ENCODE peak calls at places on chromosomes 11 and 22, in nine cellular contexts. One of them, this sample, is unnamed.

GRCh38 chr11:6437993-6438392 is 2.8 kb downstream of the HPX start:
- DNase-seq in hypothalamus: no peak
- DNase-seq in T-cell: no peak
- DNase-seq in stimulated activated naive CD8-positive, alpha-beta T cell treated with anti-CD3 and anti-CD28 coated beads, Interleukin-15, Interleukin-2, amounts not matched to agents 100 U/mL and 50 U/mL, for 24 hours: no peak
- DNase-seq in NCI-H1436: no peak
- DNase-seq in ovary: no peak
- DNase-seq in NCI-H1092: no peak
- DNase-seq in activated CD4-positive, alpha-beta T cell treated with anti-CD3 and anti-CD28 coated beads, Interleukin-2, amount 50 U/mL, for 4 hours: no peak
- DNase-seq in spleen: no peak
- DNase-seq in this sample: no peak

GRCh38 chr11:128745296-128746183 is 51.7 kb downstream of the FLI1 start:
- DNase-seq in hypothalamus: no peak
- DNase-seq in T-cell: no peak
- DNase-seq in stimulated activated naive CD8-positive, alpha-beta T cell treated with anti-CD3 and anti-CD28 coated beads, Interleukin-15, Interleukin-2, amounts not matched to agents 100 U/mL and 50 U/mL, for 24 hours: no peak
- DNase-seq in NCI-H1436: no peak
- DNase-seq in ovary: no peak
- DNase-seq in NCI-H1092: no peak
- DNase-seq in activated CD4-positive, alpha-beta T cell treated with anti-CD3 and anti-CD28 coated beads, Interleukin-2, amount 50 U/mL, for 4 hours: no peak
- DNase-seq in spleen: no peak
- DNase-seq in this sample: no peak

GRCh38 chr22:46547179-46547882 is 9.9 kb upstream of the CELSR1 start:
- DNase-seq in hypothalamus: no peak
- DNase-seq in T-cell: no peak
- DNase-seq in stimulated activated naive CD8-positive, alpha-beta T cell treated with anti-CD3 and anti-CD28 coated beads, Interleukin-15, Interleukin-2, amounts not matched to agents 100 U/mL and 50 U/mL, for 24 hours: no peak
- DNase-seq in NCI-H1436: no peak
- DNase-seq in ovary: no peak
- DNase-seq in NCI-H1092: no peak
- DNase-seq in activated CD4-positive, alpha-beta T cell treated with anti-CD3 and anti-CD28 coated beads, Interleukin-2, amount 50 U/mL, for 4 hours: no peak
- DNase-seq in spleen: peak; percentile 59
- DNase-seq in this sample: no peak

GRCh38 chr11:123525511-123525918 is 95.4 kb downstream of the GRAMD1B start:
- DNase-seq in hypothalamus: no peak
- DNase-seq in T-cell: no peak
- DNase-seq in stimulated activated naive CD8-positive, alpha-beta T cell treated with anti-CD3 and anti-CD28 coated beads, Interleukin-15, Interleukin-2, amounts not matched to agents 100 U/mL and 50 U/mL, for 24 hours: no peak
- DNase-seq in NCI-H1436: no peak
- DNase-seq in ovary: no peak
- DNase-seq in NCI-H1092: no peak
- DNase-seq in activated CD4-positive, alpha-beta T cell treated with anti-CD3 and anti-CD28 coated beads, Interleukin-2, amount 50 U/mL, for 4 hours: no peak
- DNase-seq in spleen: no peak
- DNase-seq in this sample: no peak

GRCh38 chr11:102254047-102254446 is 63.2 kb upstream of the BIRC3 start:
- DNase-seq in hypothalamus: no peak
- DNase-seq in T-cell: no peak
- DNase-seq in stimulated activated naive CD8-positive, alpha-beta T cell treated with anti-CD3 and anti-CD28 coated beads, Interleukin-15, Interleukin-2, amounts not matched to agents 100 U/mL and 50 U/mL, for 24 hours: no peak
- DNase-seq in NCI-H1436: no peak
- DNase-seq in ovary: no peak
- DNase-seq in NCI-H1092: no peak
- DNase-seq in activated CD4-positive, alpha-beta T cell treated with anti-CD3 and anti-CD28 coated beads, Interleukin-2, amount 50 U/mL, for 4 hours: no peak
- DNase-seq in spleen: no peak
- DNase-seq in this sample: peak; percentile 20

GRCh38 chr11:79412761-79413160 is 28.1 kb downstream of the TENM4 start:
- DNase-seq in hypothalamus: no peak
- DNase-seq in T-cell: no peak
- DNase-seq in stimulated activated naive CD8-positive, alpha-beta T cell treated with anti-CD3 and anti-CD28 coated beads, Interleukin-15, Interleukin-2, amounts not matched to agents 100 U/mL and 50 U/mL, for 24 hours: no peak
- DNase-seq in NCI-H1436: no peak
- DNase-seq in ovary: no peak
- DNase-seq in NCI-H1092: peak; percentile 3
- DNase-seq in activated CD4-positive, alpha-beta T cell treated with anti-CD3 and anti-CD28 coated beads, Interleukin-2, amount 50 U/mL, for 4 hours: no peak
- DNase-seq in spleen: no peak
- DNase-seq in this sample: no peak

GRCh38 chr11:96237759-96238158 is 105.2 kb downstream of the MAML2 start:
- DNase-seq in hypothalamus: no peak
- DNase-seq in T-cell: no peak
- DNase-seq in stimulated activated naive CD8-positive, alpha-beta T cell treated with anti-CD3 and anti-CD28 coated beads, Interleukin-15, Interleukin-2, amounts not matched to agents 100 U/mL and 50 U/mL, for 24 hours: no peak
- DNase-seq in NCI-H1436: peak; percentile 77
- DNase-seq in ovary: no peak
- DNase-seq in NCI-H1092: no peak
- DNase-seq in activated CD4-positive, alpha-beta T cell treated with anti-CD3 and anti-CD28 coated beads, Interleukin-2, amount 50 U/mL, for 4 hours: no peak
- DNase-seq in spleen: no peak
- DNase-seq in this sample: no peak

GRCh38 chr22:36136475-36136874 is 24.1 kb downstream of the APOL3 start:
- DNase-seq in hypothalamus: no peak
- DNase-seq in T-cell: no peak
- DNase-seq in stimulated activated naive CD8-positive, alpha-beta T cell treated with anti-CD3 and anti-CD28 coated beads, Interleukin-15, Interleukin-2, amounts not matched to agents 100 U/mL and 50 U/mL, for 24 hours: no peak
- DNase-seq in NCI-H1436: no peak
- DNase-seq in ovary: no peak
- DNase-seq in NCI-H1092: no peak
- DNase-seq in activated CD4-positive, alpha-beta T cell treated with anti-CD3 and anti-CD28 coated beads, Interleukin-2, amount 50 U/mL, for 4 hours: no peak
- DNase-seq in spleen: no peak
- DNase-seq in this sample: no peak

GRCh38 chr22:26648011-26648497 is 9.3 kb upstream of the MIAT start:
- DNase-seq in hypothalamus: no peak
- DNase-seq in T-cell: peak; percentile 59
- DNase-seq in stimulated activated naive CD8-positive, alpha-beta T cell treated with anti-CD3 and anti-CD28 coated beads, Interleukin-15, Interleukin-2, amounts not matched to agents 100 U/mL and 50 U/mL, for 24 hours: peak; percentile 54
- DNase-seq in NCI-H1436: peak; percentile 84
- DNase-seq in ovary: no peak
- DNase-seq in NCI-H1092: peak; percentile 97
- DNase-seq in activated CD4-positive, alpha-beta T cell treated with anti-CD3 and anti-CD28 coated beads, Interleukin-2, amount 50 U/mL, for 4 hours: no peak
- DNase-seq in spleen: peak; percentile 84
- DNase-seq in this sample: no peak

GRCh38 chr11:58968251-58968711 is 29.0 kb downstream of the GLYATL1 start:
- DNase-seq in hypothalamus: no peak
- DNase-seq in T-cell: no peak
- DNase-seq in stimulated activated naive CD8-positive, alpha-beta T cell treated with anti-CD3 and anti-CD28 coated beads, Interleukin-15, Interleukin-2, amounts not matched to agents 100 U/mL and 50 U/mL, for 24 hours: no peak
- DNase-seq in NCI-H1436: peak; percentile 8
- DNase-seq in ovary: no peak
- DNase-seq in NCI-H1092: no peak
- DNase-seq in activated CD4-positive, alpha-beta T cell treated with anti-CD3 and anti-CD28 coated beads, Interleukin-2, amount 50 U/mL, for 4 hours: no peak
- DNase-seq in spleen: no peak
- DNase-seq in this sample: no peak

GRCh38 chr22:50535113-50535512 is 5.3 kb upstream of the TYMP start:
- DNase-seq in hypothalamus: no peak
- DNase-seq in T-cell: no peak
- DNase-seq in stimulated activated naive CD8-positive, alpha-beta T cell treated with anti-CD3 and anti-CD28 coated beads, Interleukin-15, Interleukin-2, amounts not matched to agents 100 U/mL and 50 U/mL, for 24 hours: no peak
- DNase-seq in NCI-H1436: no peak
- DNase-seq in ovary: no peak
- DNase-seq in NCI-H1092: no peak
- DNase-seq in activated CD4-positive, alpha-beta T cell treated with anti-CD3 and anti-CD28 coated beads, Interleukin-2, amount 50 U/mL, for 4 hours: no peak
- DNase-seq in spleen: no peak
- DNase-seq in this sample: no peak

GRCh38 chr11:87675993-87676392 is 499.2 kb downstream of the RAB38 start:
- DNase-seq in hypothalamus: no peak
- DNase-seq in T-cell: no peak
- DNase-seq in stimulated activated naive CD8-positive, alpha-beta T cell treated with anti-CD3 and anti-CD28 coated beads, Interleukin-15, Interleukin-2, amounts not matched to agents 100 U/mL and 50 U/mL, for 24 hours: no peak
- DNase-seq in NCI-H1436: no peak
- DNase-seq in ovary: no peak
- DNase-seq in NCI-H1092: no peak
- DNase-seq in activated CD4-positive, alpha-beta T cell treated with anti-CD3 and anti-CD28 coated beads, Interleukin-2, amount 50 U/mL, for 4 hours: no peak
- DNase-seq in spleen: no peak
- DNase-seq in this sample: no peak

GRCh38 chr11:2775083-2775625 is 75.4 kb upstream of the KCNQ1OT1 start:
- DNase-seq in hypothalamus: no peak
- DNase-seq in T-cell: no peak
- DNase-seq in stimulated activated naive CD8-positive, alpha-beta T cell treated with anti-CD3 and anti-CD28 coated beads, Interleukin-15, Interleukin-2, amounts not matched to agents 100 U/mL and 50 U/mL, for 24 hours: no peak
- DNase-seq in NCI-H1436: no peak
- DNase-seq in ovary: peak; percentile 26
- DNase-seq in NCI-H1092: no peak
- DNase-seq in activated CD4-positive, alpha-beta T cell treated with anti-CD3 and anti-CD28 coated beads, Interleukin-2, amount 50 U/mL, for 4 hours: no peak
- DNase-seq in spleen: peak; percentile 53
- DNase-seq in this sample: no peak

GRCh38 chr11:118917488-118918127 is 8.1 kb downstream of the BCL9L start:
- DNase-seq in hypothalamus: no peak
- DNase-seq in T-cell: peak; percentile 53
- DNase-seq in stimulated activated naive CD8-positive, alpha-beta T cell treated with anti-CD3 and anti-CD28 coated beads, Interleukin-15, Interleukin-2, amounts not matched to agents 100 U/mL and 50 U/mL, for 24 hours: peak; percentile 68
- DNase-seq in NCI-H1436: peak; percentile 22
- DNase-seq in ovary: peak; percentile 70
- DNase-seq in NCI-H1092: no peak
- DNase-seq in activated CD4-positive, alpha-beta T cell treated with anti-CD3 and anti-CD28 coated beads, Interleukin-2, amount 50 U/mL, for 4 hours: no peak
- DNase-seq in spleen: peak; percentile 85
- DNase-seq in this sample: no peak

GRCh38 chr11:57741132-57742086 is at the start of gene SELENOH:
- DNase-seq in hypothalamus: peak; percentile 87
- DNase-seq in T-cell: peak; percentile 91
- DNase-seq in stimulated activated naive CD8-positive, alpha-beta T cell treated with anti-CD3 and anti-CD28 coated beads, Interleukin-15, Interleukin-2, amounts not matched to agents 100 U/mL and 50 U/mL, for 24 hours: peak; percentile 95
- DNase-seq in NCI-H1436: peak; percentile 96
- DNase-seq in ovary: peak; percentile 96
- DNase-seq in NCI-H1092: peak; percentile 98
- DNase-seq in activated CD4-positive, alpha-beta T cell treated with anti-CD3 and anti-CD28 coated beads, Interleukin-2, amount 50 U/mL, for 4 hours: peak; percentile 92
- DNase-seq in spleen: peak; percentile 98
- DNase-seq in this sample: peak; percentile 97

GRCh38 chr22:43427296-43428004 is 15.6 kb downstream of the MPPED1 start:
- DNase-seq in hypothalamus: no peak
- DNase-seq in T-cell: no peak
- DNase-seq in stimulated activated naive CD8-positive, alpha-beta T cell treated with anti-CD3 and anti-CD28 coated beads, Interleukin-15, Interleukin-2, amounts not matched to agents 100 U/mL and 50 U/mL, for 24 hours: no peak
- DNase-seq in NCI-H1436: no peak
- DNase-seq in ovary: no peak
- DNase-seq in NCI-H1092: no peak
- DNase-seq in activated CD4-positive, alpha-beta T cell treated with anti-CD3 and anti-CD28 coated beads, Interleukin-2, amount 50 U/mL, for 4 hours: no peak
- DNase-seq in spleen: no peak
- DNase-seq in this sample: no peak

GRCh38 chr22:31944700-31945477 is 554 bp downstream of the YWHAH start:
- DNase-seq in hypothalamus: no peak
- DNase-seq in T-cell: no peak
- DNase-seq in stimulated activated naive CD8-positive, alpha-beta T cell treated with anti-CD3 and anti-CD28 coated beads, Interleukin-15, Interleukin-2, amounts not matched to agents 100 U/mL and 50 U/mL, for 24 hours: peak; percentile 48
- DNase-seq in NCI-H1436: no peak
- DNase-seq in ovary: peak; percentile 79
- DNase-seq in NCI-H1092: no peak
- DNase-seq in activated CD4-positive, alpha-beta T cell treated with anti-CD3 and anti-CD28 coated beads, Interleukin-2, amount 50 U/mL, for 4 hours: peak; percentile 28
- DNase-seq in spleen: peak; percentile 81
- DNase-seq in this sample: peak; percentile 35

GRCh38 chr11:65496304-65497140 is 2.3 kb upstream of the MALAT1 start:
- DNase-seq in hypothalamus: no peak
- DNase-seq in T-cell: no peak
- DNase-seq in stimulated activated naive CD8-positive, alpha-beta T cell treated with anti-CD3 and anti-CD28 coated beads, Interleukin-15, Interleukin-2, amounts not matched to agents 100 U/mL and 50 U/mL, for 24 hours: peak; percentile 37
- DNase-seq in NCI-H1436: no peak
- DNase-seq in ovary: peak; percentile 50
- DNase-seq in NCI-H1092: peak; percentile 64
- DNase-seq in activated CD4-positive, alpha-beta T cell treated with anti-CD3 and anti-CD28 coated beads, Interleukin-2, amount 50 U/mL, for 4 hours: no peak
- DNase-seq in spleen: no peak
- DNase-seq in this sample: peak; percentile 26

GRCh38 chr11:115778928-115779650 is 274.9 kb upstream of the CADM1 start:
- DNase-seq in hypothalamus: no peak
- DNase-seq in T-cell: no peak
- DNase-seq in stimulated activated naive CD8-positive, alpha-beta T cell treated with anti-CD3 and anti-CD28 coated beads, Interleukin-15, Interleukin-2, amounts not matched to agents 100 U/mL and 50 U/mL, for 24 hours: no peak
- DNase-seq in NCI-H1436: no peak
- DNase-seq in ovary: no peak
- DNase-seq in NCI-H1092: no peak
- DNase-seq in activated CD4-positive, alpha-beta T cell treated with anti-CD3 and anti-CD28 coated beads, Interleukin-2, amount 50 U/mL, for 4 hours: no peak
- DNase-seq in spleen: no peak
- DNase-seq in this sample: no peak

GRCh38 chr11:68041617-68042218 is 2.9 kb downstream of the TCIRG1 start:
- DNase-seq in hypothalamus: no peak
- DNase-seq in T-cell: no peak
- DNase-seq in stimulated activated naive CD8-positive, alpha-beta T cell treated with anti-CD3 and anti-CD28 coated beads, Interleukin-15, Interleukin-2, amounts not matched to agents 100 U/mL and 50 U/mL, for 24 hours: no peak
- DNase-seq in NCI-H1436: no peak
- DNase-seq in ovary: no peak
- DNase-seq in NCI-H1092: no peak
- DNase-seq in activated CD4-positive, alpha-beta T cell treated with anti-CD3 and anti-CD28 coated beads, Interleukin-2, amount 50 U/mL, for 4 hours: no peak
- DNase-seq in spleen: no peak
- DNase-seq in this sample: no peak

GRCh38 chr22:50090141-50090714 is 422 bp downstream of the MOV10L1 start:
- DNase-seq in hypothalamus: no peak
- DNase-seq in T-cell: no peak
- DNase-seq in stimulated activated naive CD8-positive, alpha-beta T cell treated with anti-CD3 and anti-CD28 coated beads, Interleukin-15, Interleukin-2, amounts not matched to agents 100 U/mL and 50 U/mL, for 24 hours: no peak
- DNase-seq in NCI-H1436: no peak
- DNase-seq in ovary: no peak
- DNase-seq in NCI-H1092: no peak
- DNase-seq in activated CD4-positive, alpha-beta T cell treated with anti-CD3 and anti-CD28 coated beads, Interleukin-2, amount 50 U/mL, for 4 hours: no peak
- DNase-seq in spleen: peak; percentile 70
- DNase-seq in this sample: no peak

GRCh38 chr22:29431986-29432385 is 6.4 kb upstream of the RFPL1 start:
- DNase-seq in hypothalamus: no peak
- DNase-seq in T-cell: no peak
- DNase-seq in stimulated activated naive CD8-positive, alpha-beta T cell treated with anti-CD3 and anti-CD28 coated beads, Interleukin-15, Interleukin-2, amounts not matched to agents 100 U/mL and 50 U/mL, for 24 hours: no peak
- DNase-seq in NCI-H1436: no peak
- DNase-seq in ovary: no peak
- DNase-seq in NCI-H1092: no peak
- DNase-seq in activated CD4-positive, alpha-beta T cell treated with anti-CD3 and anti-CD28 coated beads, Interleukin-2, amount 50 U/mL, for 4 hours: no peak
- DNase-seq in spleen: no peak
- DNase-seq in this sample: no peak

GRCh38 chr11:75576445-75577049 is 14.5 kb downstream of the SERPINH1 start:
- DNase-seq in hypothalamus: no peak
- DNase-seq in T-cell: no peak
- DNase-seq in stimulated activated naive CD8-positive, alpha-beta T cell treated with anti-CD3 and anti-CD28 coated beads, Interleukin-15, Interleukin-2, amounts not matched to agents 100 U/mL and 50 U/mL, for 24 hours: peak; percentile 30
- DNase-seq in NCI-H1436: no peak
- DNase-seq in ovary: peak; percentile 72
- DNase-seq in NCI-H1092: no peak
- DNase-seq in activated CD4-positive, alpha-beta T cell treated with anti-CD3 and anti-CD28 coated beads, Interleukin-2, amount 50 U/mL, for 4 hours: no peak
- DNase-seq in spleen: peak; percentile 90
- DNase-seq in this sample: no peak

GRCh38 chr11:67117667-67118058 is 1.4 kb upstream of the KDM2A start:
- DNase-seq in hypothalamus: no peak
- DNase-seq in T-cell: peak; percentile 30
- DNase-seq in stimulated activated naive CD8-positive, alpha-beta T cell treated with anti-CD3 and anti-CD28 coated beads, Interleukin-15, Interleukin-2, amounts not matched to agents 100 U/mL and 50 U/mL, for 24 hours: peak; percentile 63
- DNase-seq in NCI-H1436: no peak
- DNase-seq in ovary: peak; percentile 76
- DNase-seq in NCI-H1092: peak; percentile 24
- DNase-seq in activated CD4-positive, alpha-beta T cell treated with anti-CD3 and anti-CD28 coated beads, Interleukin-2, amount 50 U/mL, for 4 hours: no peak
- DNase-seq in spleen: peak; percentile 90
- DNase-seq in this sample: no peak

GRCh38 chr22:38554281-38554680 is 15.7 kb downstream of the DMC1 start:
- DNase-seq in hypothalamus: no peak
- DNase-seq in T-cell: no peak
- DNase-seq in stimulated activated naive CD8-positive, alpha-beta T cell treated with anti-CD3 and anti-CD28 coated beads, Interleukin-15, Interleukin-2, amounts not matched to agents 100 U/mL and 50 U/mL, for 24 hours: no peak
- DNase-seq in NCI-H1436: no peak
- DNase-seq in ovary: no peak
- DNase-seq in NCI-H1092: no peak
- DNase-seq in activated CD4-positive, alpha-beta T cell treated with anti-CD3 and anti-CD28 coated beads, Interleukin-2, amount 50 U/mL, for 4 hours: no peak
- DNase-seq in spleen: no peak
- DNase-seq in this sample: no peak

GRCh38 chr11:61472868-61473267 is 35.7 kb upstream of the LRRC10B start:
- DNase-seq in hypothalamus: no peak
- DNase-seq in T-cell: no peak
- DNase-seq in stimulated activated naive CD8-positive, alpha-beta T cell treated with anti-CD3 and anti-CD28 coated beads, Interleukin-15, Interleukin-2, amounts not matched to agents 100 U/mL and 50 U/mL, for 24 hours: no peak
- DNase-seq in NCI-H1436: no peak
- DNase-seq in ovary: no peak
- DNase-seq in NCI-H1092: no peak
- DNase-seq in activated CD4-positive, alpha-beta T cell treated with anti-CD3 and anti-CD28 coated beads, Interleukin-2, amount 50 U/mL, for 4 hours: no peak
- DNase-seq in spleen: no peak
- DNase-seq in this sample: no peak

GRCh38 chr11:65066805-65067291 is 8.5 kb upstream of the NAALADL1 start:
- DNase-seq in hypothalamus: no peak
- DNase-seq in T-cell: no peak
- DNase-seq in stimulated activated naive CD8-positive, alpha-beta T cell treated with anti-CD3 and anti-CD28 coated beads, Interleukin-15, Interleukin-2, amounts not matched to agents 100 U/mL and 50 U/mL, for 24 hours: no peak
- DNase-seq in NCI-H1436: peak; percentile 90
- DNase-seq in ovary: no peak
- DNase-seq in NCI-H1092: no peak
- DNase-seq in activated CD4-positive, alpha-beta T cell treated with anti-CD3 and anti-CD28 coated beads, Interleukin-2, amount 50 U/mL, for 4 hours: no peak
- DNase-seq in spleen: no peak
- DNase-seq in this sample: no peak

This sample was measured in RKO.